ENCODE peak calls at places on chromosomes 6 and 20, in eight cellular contexts. One of them, this sample, is unnamed.

GRCh38 chr6:149334201-149334600 is 16.7 kb downstream of the TAB2 start:
- DNase-seq in MM.1S: no peak
- DNase-seq in skeletal muscle cell: peak
- DNase-seq in CD4-positive, CD25-positive, alpha-beta regulatory T cell: no peak
- DNase-seq in choroid plexus epithelial cell: peak
- DNase-seq in OCI-LY7: no peak
- DNase-seq in mucosa of descending colon: no peak
- DNase-seq in upper lobe of right lung: no peak
- DNase-seq in this sample: peak

GRCh38 chr6:31639449-31639861 is 13.0 kb downstream of the BAG6 start:
- DNase-seq in MM.1S: no peak
- DNase-seq in skeletal muscle cell: no peak
- DNase-seq in CD4-positive, CD25-positive, alpha-beta regulatory T cell: no peak
- DNase-seq in choroid plexus epithelial cell: peak
- DNase-seq in OCI-LY7: no peak
- DNase-seq in mucosa of descending colon: no peak
- DNase-seq in upper lobe of right lung: no peak
- DNase-seq in this sample: no peak

GRCh38 chr6:140774080-140774505 is 1358.6 kb upstream of the GJE1 start:
- DNase-seq in MM.1S: peak
- DNase-seq in skeletal muscle cell: peak
- DNase-seq in CD4-positive, CD25-positive, alpha-beta regulatory T cell: no peak
- DNase-seq in choroid plexus epithelial cell: peak
- DNase-seq in OCI-LY7: no peak
- DNase-seq in mucosa of descending colon: no peak
- DNase-seq in upper lobe of right lung: no peak
- DNase-seq in this sample: peak

GRCh38 chr6:15335385-15335784 is 89.5 kb downstream of the JARID2 start:
- DNase-seq in MM.1S: no peak
- DNase-seq in skeletal muscle cell: no peak
- DNase-seq in CD4-positive, CD25-positive, alpha-beta regulatory T cell: no peak
- DNase-seq in choroid plexus epithelial cell: no peak
- DNase-seq in OCI-LY7: peak
- DNase-seq in mucosa of descending colon: no peak
- DNase-seq in upper lobe of right lung: no peak
- DNase-seq in this sample: no peak

GRCh38 chr6:133648576-133648975 is 240.3 kb upstream of the TCF21 start:
- DNase-seq in MM.1S: no peak
- DNase-seq in skeletal muscle cell: no peak
- DNase-seq in CD4-positive, CD25-positive, alpha-beta regulatory T cell: no peak
- DNase-seq in choroid plexus epithelial cell: no peak
- DNase-seq in OCI-LY7: no peak
- DNase-seq in mucosa of descending colon: no peak
- DNase-seq in upper lobe of right lung: no peak
- DNase-seq in this sample: no peak

GRCh38 chr6:14367296-14367695 is 249.7 kb downstream of the CD83 start:
- DNase-seq in MM.1S: no peak
- DNase-seq in skeletal muscle cell: no peak
- DNase-seq in CD4-positive, CD25-positive, alpha-beta regulatory T cell: no peak
- DNase-seq in choroid plexus epithelial cell: no peak
- DNase-seq in OCI-LY7: no peak
- DNase-seq in mucosa of descending colon: no peak
- DNase-seq in upper lobe of right lung: no peak
- DNase-seq in this sample: no peak

GRCh38 chr6:14068133-14068532 is 49.4 kb upstream of the CD83 start:
- DNase-seq in MM.1S: no peak
- DNase-seq in skeletal muscle cell: peak
- DNase-seq in CD4-positive, CD25-positive, alpha-beta regulatory T cell: no peak
- DNase-seq in choroid plexus epithelial cell: peak
- DNase-seq in OCI-LY7: no peak
- DNase-seq in mucosa of descending colon: no peak
- DNase-seq in upper lobe of right lung: no peak
- DNase-seq in this sample: no peak

GRCh38 chr20:47285189-47285588 is 71.3 kb downstream of the ZMYND8 start:
- DNase-seq in MM.1S: no peak
- DNase-seq in skeletal muscle cell: no peak
- DNase-seq in CD4-positive, CD25-positive, alpha-beta regulatory T cell: no peak
- DNase-seq in choroid plexus epithelial cell: no peak
- DNase-seq in OCI-LY7: no peak
- DNase-seq in mucosa of descending colon: no peak
- DNase-seq in upper lobe of right lung: no peak
- DNase-seq in this sample: no peak

GRCh38 chr20:24337551-24337950 is 131.9 kb upstream of the SYNDIG1 start:
- DNase-seq in MM.1S: no peak
- DNase-seq in skeletal muscle cell: no peak
- DNase-seq in CD4-positive, CD25-positive, alpha-beta regulatory T cell: no peak
- DNase-seq in choroid plexus epithelial cell: no peak
- DNase-seq in OCI-LY7: no peak
- DNase-seq in mucosa of descending colon: no peak
- DNase-seq in upper lobe of right lung: no peak
- DNase-seq in this sample: no peak

GRCh38 chr6:21279619-21280018 is 313.9 kb upstream of the SOX4 start:
- DNase-seq in MM.1S: no peak
- DNase-seq in skeletal muscle cell: no peak
- DNase-seq in CD4-positive, CD25-positive, alpha-beta regulatory T cell: no peak
- DNase-seq in choroid plexus epithelial cell: no peak
- DNase-seq in OCI-LY7: no peak
- DNase-seq in mucosa of descending colon: no peak
- DNase-seq in upper lobe of right lung: no peak
- DNase-seq in this sample: no peak

GRCh38 chr6:123770247-123770949 is 33.3 kb upstream of the NKAIN2 start:
- DNase-seq in MM.1S: peak
- DNase-seq in skeletal muscle cell: no peak
- DNase-seq in CD4-positive, CD25-positive, alpha-beta regulatory T cell: no peak
- DNase-seq in choroid plexus epithelial cell: peak
- DNase-seq in OCI-LY7: no peak
- DNase-seq in mucosa of descending colon: no peak
- DNase-seq in upper lobe of right lung: no peak
- DNase-seq in this sample: no peak

GRCh38 chr6:52154381-52154780 is 31.8 kb upstream of the IL17A start:
- DNase-seq in MM.1S: no peak
- DNase-seq in skeletal muscle cell: no peak
- DNase-seq in CD4-positive, CD25-positive, alpha-beta regulatory T cell: no peak
- DNase-seq in choroid plexus epithelial cell: no peak
- DNase-seq in OCI-LY7: no peak
- DNase-seq in mucosa of descending colon: no peak
- DNase-seq in upper lobe of right lung: no peak
- DNase-seq in this sample: no peak

GRCh38 chr6:52161689-52162438 is 24.3 kb upstream of the IL17A start:
- DNase-seq in MM.1S: no peak
- DNase-seq in skeletal muscle cell: no peak
- DNase-seq in CD4-positive, CD25-positive, alpha-beta regulatory T cell: peak
- DNase-seq in choroid plexus epithelial cell: no peak
- DNase-seq in OCI-LY7: no peak
- DNase-seq in mucosa of descending colon: no peak
- DNase-seq in upper lobe of right lung: no peak
- DNase-seq in this sample: no peak

GRCh38 chr6:52155791-52156576 is 30.2 kb upstream of the IL17A start:
- DNase-seq in MM.1S: peak
- DNase-seq in skeletal muscle cell: peak
- DNase-seq in CD4-positive, CD25-positive, alpha-beta regulatory T cell: peak
- DNase-seq in choroid plexus epithelial cell: no peak
- DNase-seq in OCI-LY7: peak
- DNase-seq in mucosa of descending colon: no peak
- DNase-seq in upper lobe of right lung: no peak
- DNase-seq in this sample: peak

GRCh38 chr6:52160468-52161104 is 25.6 kb upstream of the IL17A start:
- DNase-seq in MM.1S: no peak
- DNase-seq in skeletal muscle cell: no peak
- DNase-seq in CD4-positive, CD25-positive, alpha-beta regulatory T cell: no peak
- DNase-seq in choroid plexus epithelial cell: no peak
- DNase-seq in OCI-LY7: no peak
- DNase-seq in mucosa of descending colon: no peak
- DNase-seq in upper lobe of right lung: no peak
- DNase-seq in this sample: no peak

DNA sequence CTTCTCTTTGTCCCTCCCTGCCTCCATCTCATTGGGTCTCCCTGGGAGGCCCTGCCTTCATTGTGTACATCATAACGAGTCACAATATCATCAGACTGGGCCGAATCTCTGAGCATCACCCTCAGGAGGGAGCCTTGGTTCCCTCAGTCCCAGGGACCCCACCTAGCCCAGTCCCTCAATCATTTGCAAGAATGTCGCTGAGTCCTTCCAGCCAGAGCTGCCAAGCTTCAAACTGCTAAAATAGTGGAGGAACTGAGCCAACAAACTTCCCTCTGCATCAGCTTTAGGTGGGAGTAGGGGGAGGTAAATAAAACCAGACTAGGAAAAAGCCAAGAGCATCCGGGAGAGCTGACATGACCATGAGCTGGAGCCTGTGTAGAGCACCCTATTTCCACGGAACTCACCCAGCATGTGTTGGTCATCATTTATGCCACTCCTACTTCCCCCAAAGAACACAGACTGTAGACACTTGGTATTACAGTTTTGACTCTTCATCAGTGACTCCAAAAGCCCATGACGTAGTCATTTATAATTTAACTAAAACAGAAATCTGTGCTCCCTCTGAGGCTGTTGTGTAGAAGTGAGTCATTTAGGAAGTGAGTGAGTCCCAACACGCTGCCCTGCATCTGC is 28.8 kb upstream of the IL17A start:
- DNase-seq in MM.1S: no peak
- DNase-seq in skeletal muscle cell: no peak
- DNase-seq in CD4-positive, CD25-positive, alpha-beta regulatory T cell: peak
- DNase-seq in choroid plexus epithelial cell: no peak
- DNase-seq in OCI-LY7: no peak
- DNase-seq in mucosa of descending colon: no peak
- DNase-seq in upper lobe of right lung: no peak
- DNase-seq in this sample: peak
- H3K4me3 ChIP-seq in MM.1S: no peak
- H3K4me3 ChIP-seq in skeletal muscle cell: no peak
- H3K4me3 ChIP-seq in CD4-positive, CD25-positive, alpha-beta regulatory T cell: no peak
- H3K4me3 ChIP-seq in choroid plexus epithelial cell: no peak
- H3K4me3 ChIP-seq in OCI-LY7: no peak
- H3K4me3 ChIP-seq in mucosa of descending colon: no peak
- H3K4me3 ChIP-seq in upper lobe of right lung: no peak
- H3K4me3 ChIP-seq in this sample: no peak

DNA sequence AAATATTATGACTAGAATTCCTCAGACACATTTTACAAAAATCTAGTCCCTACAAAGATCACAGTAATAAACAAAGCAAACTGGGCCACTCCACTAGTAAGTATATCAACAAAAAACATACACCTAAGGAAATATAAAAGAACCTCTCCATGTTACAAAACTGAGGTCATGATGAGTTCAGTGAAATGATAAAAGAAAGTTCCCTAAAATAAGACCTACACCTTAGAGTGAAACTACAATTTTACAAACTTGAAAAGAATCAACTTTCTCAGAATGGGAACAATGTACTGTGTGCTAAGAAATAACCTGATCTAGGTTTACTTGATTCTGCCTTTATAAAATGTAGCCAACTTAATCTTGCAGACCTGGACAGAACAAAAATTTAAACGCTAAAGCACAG is 2.0 kb downstream of the RALGAPA2 start:
- DNase-seq in MM.1S: no peak
- DNase-seq in skeletal muscle cell: no peak
- DNase-seq in CD4-positive, CD25-positive, alpha-beta regulatory T cell: no peak
- DNase-seq in choroid plexus epithelial cell: no peak
- DNase-seq in OCI-LY7: no peak
- DNase-seq in mucosa of descending colon: no peak
- DNase-seq in upper lobe of right lung: no peak
- DNase-seq in this sample: no peak
- H3K4me3 ChIP-seq in MM.1S: no peak
- H3K4me3 ChIP-seq in skeletal muscle cell: no peak
- H3K4me3 ChIP-seq in CD4-positive, CD25-positive, alpha-beta regulatory T cell: peak
- H3K4me3 ChIP-seq in choroid plexus epithelial cell: no peak
- H3K4me3 ChIP-seq in OCI-LY7: peak
- H3K4me3 ChIP-seq in mucosa of descending colon: no peak
- H3K4me3 ChIP-seq in upper lobe of right lung: peak
- H3K4me3 ChIP-seq in this sample: no peak

DNA sequence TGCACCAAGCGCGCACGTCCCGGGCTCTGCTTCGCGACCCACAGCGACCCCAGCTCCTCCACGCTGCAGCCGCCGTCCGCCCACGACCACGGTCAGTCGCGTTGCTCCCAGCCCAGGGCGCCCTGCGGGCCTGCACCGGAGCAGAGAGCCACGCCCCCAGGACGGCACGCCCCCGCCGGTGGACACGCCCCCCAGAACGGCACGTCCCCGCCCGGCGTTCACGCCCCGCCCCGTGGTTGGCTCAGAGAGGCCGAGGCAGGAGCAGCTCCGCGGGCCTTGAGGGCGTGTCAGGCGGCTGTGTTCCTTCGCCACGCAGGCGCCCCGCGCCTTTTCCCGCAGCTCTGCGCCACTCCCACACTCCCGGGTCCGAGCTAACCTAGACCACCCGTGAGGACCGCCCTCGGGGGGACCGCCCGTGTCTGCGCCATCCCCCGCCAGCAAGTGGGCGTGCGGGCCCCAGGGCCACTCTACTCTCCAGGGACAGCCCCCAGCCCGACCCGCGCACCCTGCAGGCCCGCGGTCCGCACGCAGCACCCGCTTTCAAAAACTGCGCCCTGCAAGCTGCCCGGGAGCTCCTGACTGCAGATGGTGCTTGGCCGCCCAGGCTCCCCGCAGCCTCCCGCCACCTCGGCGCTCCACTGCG is at the start of gene RNASET2:
- DNase-seq in MM.1S: peak
- DNase-seq in skeletal muscle cell: peak
- DNase-seq in CD4-positive, CD25-positive, alpha-beta regulatory T cell: peak
- DNase-seq in choroid plexus epithelial cell: peak
- DNase-seq in OCI-LY7: peak
- DNase-seq in mucosa of descending colon: peak
- DNase-seq in upper lobe of right lung: peak
- DNase-seq in this sample: peak
- H3K4me3 ChIP-seq in MM.1S: peak
- H3K4me3 ChIP-seq in skeletal muscle cell: peak
- H3K4me3 ChIP-seq in CD4-positive, CD25-positive, alpha-beta regulatory T cell: peak
- H3K4me3 ChIP-seq in choroid plexus epithelial cell: peak
- H3K4me3 ChIP-seq in OCI-LY7: peak
- H3K4me3 ChIP-seq in mucosa of descending colon: peak
- H3K4me3 ChIP-seq in upper lobe of right lung: peak
- H3K4me3 ChIP-seq in this sample: peak

GRCh38 chr20:37992802-37993538 is 40.3 kb downstream of the TTI1 start:
- DNase-seq in MM.1S: peak
- DNase-seq in skeletal muscle cell: peak
- DNase-seq in CD4-positive, CD25-positive, alpha-beta regulatory T cell: peak
- DNase-seq in choroid plexus epithelial cell: peak
- DNase-seq in OCI-LY7: peak
- DNase-seq in mucosa of descending colon: peak
- DNase-seq in upper lobe of right lung: no peak
- DNase-seq in this sample: no peak

GRCh38 chr20:37997516-37997915 is 35.7 kb downstream of the TTI1 start:
- DNase-seq in MM.1S: no peak
- DNase-seq in skeletal muscle cell: no peak
- DNase-seq in CD4-positive, CD25-positive, alpha-beta regulatory T cell: no peak
- DNase-seq in choroid plexus epithelial cell: no peak
- DNase-seq in OCI-LY7: no peak
- DNase-seq in mucosa of descending colon: no peak
- DNase-seq in upper lobe of right lung: no peak
- DNase-seq in this sample: no peak

GRCh38 chr20:37995856-37996625 is 37.2 kb downstream of the TTI1 start:
- DNase-seq in MM.1S: no peak
- DNase-seq in skeletal muscle cell: no peak
- DNase-seq in CD4-positive, CD25-positive, alpha-beta regulatory T cell: no peak
- DNase-seq in choroid plexus epithelial cell: no peak
- DNase-seq in OCI-LY7: no peak
- DNase-seq in mucosa of descending colon: no peak
- DNase-seq in upper lobe of right lung: no peak
- DNase-seq in this sample: no peak

GRCh38 chr20:37991506-37992302 is 41.6 kb downstream of the TTI1 start:
- DNase-seq in MM.1S: no peak
- DNase-seq in skeletal muscle cell: no peak
- DNase-seq in CD4-positive, CD25-positive, alpha-beta regulatory T cell: no peak
- DNase-seq in choroid plexus epithelial cell: no peak
- DNase-seq in OCI-LY7: no peak
- DNase-seq in mucosa of descending colon: no peak
- DNase-seq in upper lobe of right lung: no peak
- DNase-seq in this sample: no peak

GRCh38 chr20:37994512-37994911 is 38.7 kb downstream of the TTI1 start:
- DNase-seq in MM.1S: no peak
- DNase-seq in skeletal muscle cell: peak
- DNase-seq in CD4-positive, CD25-positive, alpha-beta regulatory T cell: no peak
- DNase-seq in choroid plexus epithelial cell: peak
- DNase-seq in OCI-LY7: no peak
- DNase-seq in mucosa of descending colon: no peak
- DNase-seq in upper lobe of right lung: peak
- DNase-seq in this sample: no peak
- H3K4me3 ChIP-seq in MM.1S: no peak
- H3K4me3 ChIP-seq in skeletal muscle cell: no peak
- H3K4me3 ChIP-seq in CD4-positive, CD25-positive, alpha-beta regulatory T cell: no peak
- H3K4me3 ChIP-seq in choroid plexus epithelial cell: no peak
- H3K4me3 ChIP-seq in OCI-LY7: no peak
- H3K4me3 ChIP-seq in mucosa of descending colon: no peak
- H3K4me3 ChIP-seq in upper lobe of right lung: no peak
- H3K4me3 ChIP-seq in this sample: no peak

This sample was measured in kidney epithelial cell.